ENCODE peak calls at places on chromosome 16, in nine cellular contexts. One of them, this sample, is unnamed.

GRCh38 chr16:79318137-79318899 is 282.2 kb downstream of the MAF start:
- DNase-seq in Peyer's patch: no peak
- DNase-seq in IMR-90: no peak
- DNase-seq in uterus: no peak
- DNase-seq in H1: no peak
- DNase-seq in lower leg skin: no peak
- DNase-seq in GM12892: no peak
- DNase-seq in GM12891: no peak
- DNase-seq in A549: no peak
- DNase-seq in this sample: no peak

GRCh38 chr16:17026600-17027242 is 444.0 kb downstream of the XYLT1 start:
- DNase-seq in Peyer's patch: peak; percentile 54
- DNase-seq in IMR-90: no peak
- DNase-seq in uterus: no peak
- DNase-seq in H1: no peak
- DNase-seq in lower leg skin: no peak
- DNase-seq in GM12892: no peak
- DNase-seq in GM12891: peak; percentile 10
- DNase-seq in A549: no peak
- DNase-seq in this sample: no peak

GRCh38 chr16:27824786-27825185 is 238.7 kb downstream of the GSG1L start:
- DNase-seq in Peyer's patch: no peak
- DNase-seq in IMR-90: no peak
- DNase-seq in uterus: no peak
- DNase-seq in H1: no peak
- DNase-seq in lower leg skin: peak; percentile 81
- DNase-seq in GM12892: no peak
- DNase-seq in GM12891: no peak
- DNase-seq in A549: no peak
- DNase-seq in this sample: no peak

GRCh38 chr16:1048442-1049112 is 24.0 kb upstream of the SSTR5 start:
- DNase-seq in Peyer's patch: no peak
- DNase-seq in IMR-90: peak; percentile 16
- DNase-seq in uterus: no peak
- DNase-seq in H1: peak; percentile 81
- DNase-seq in lower leg skin: no peak
- DNase-seq in GM12892: no peak
- DNase-seq in GM12891: peak; percentile 74
- DNase-seq in A549: peak; percentile 69
- DNase-seq in this sample: no peak

GRCh38 chr16:8733849-8734540 is 59.6 kb downstream of the ABAT start:
- DNase-seq in Peyer's patch: no peak
- DNase-seq in IMR-90: no peak
- DNase-seq in uterus: no peak
- DNase-seq in H1: no peak
- DNase-seq in lower leg skin: no peak
- DNase-seq in GM12892: no peak
- DNase-seq in GM12891: no peak
- DNase-seq in A549: no peak
- DNase-seq in this sample: no peak

GRCh38 chr16:79768594-79768993 is 168.1 kb upstream of the MAF start:
- DNase-seq in Peyer's patch: no peak
- DNase-seq in IMR-90: no peak
- DNase-seq in uterus: no peak
- DNase-seq in H1: no peak
- DNase-seq in lower leg skin: no peak
- DNase-seq in GM12892: no peak
- DNase-seq in GM12891: no peak
- DNase-seq in A549: no peak
- DNase-seq in this sample: no peak

GRCh38 chr16:57039148-57039812 is 49.9 kb downstream of the NLRC5 start:
- DNase-seq in Peyer's patch: peak; percentile 74
- DNase-seq in IMR-90: peak; percentile 81
- DNase-seq in uterus: no peak
- DNase-seq in H1: no peak
- DNase-seq in lower leg skin: no peak
- DNase-seq in GM12892: peak; percentile 46
- DNase-seq in GM12891: no peak
- DNase-seq in A549: no peak
- DNase-seq in this sample: no peak

GRCh38 chr16:88045820-88046303 is 94.6 kb downstream of the BANP start:
- DNase-seq in Peyer's patch: peak; percentile 94
- DNase-seq in IMR-90: no peak
- DNase-seq in uterus: no peak
- DNase-seq in H1: no peak
- DNase-seq in lower leg skin: no peak
- DNase-seq in GM12892: peak; percentile 57
- DNase-seq in GM12891: peak; percentile 62
- DNase-seq in A549: no peak
- DNase-seq in this sample: no peak

GRCh38 chr16:9297437-9298113 is 206.1 kb downstream of the HAPSTR1 start:
- DNase-seq in Peyer's patch: no peak
- DNase-seq in IMR-90: no peak
- DNase-seq in uterus: peak; percentile 25
- DNase-seq in H1: peak; percentile 77
- DNase-seq in lower leg skin: no peak
- DNase-seq in GM12892: no peak
- DNase-seq in GM12891: no peak
- DNase-seq in A549: peak; percentile 36
- DNase-seq in this sample: peak; percentile 15

GRCh38 chr16:68987734-68988457 is 117.6 kb upstream of the HAS3 start:
- DNase-seq in Peyer's patch: no peak
- DNase-seq in IMR-90: no peak
- DNase-seq in uterus: no peak
- DNase-seq in H1: no peak
- DNase-seq in lower leg skin: no peak
- DNase-seq in GM12892: no peak
- DNase-seq in GM12891: no peak
- DNase-seq in A549: no peak
- DNase-seq in this sample: no peak

GRCh38 chr16:68981971-68982370 is 123.5 kb upstream of the HAS3 start:
- DNase-seq in Peyer's patch: no peak
- DNase-seq in IMR-90: no peak
- DNase-seq in uterus: no peak
- DNase-seq in H1: no peak
- DNase-seq in lower leg skin: no peak
- DNase-seq in GM12892: no peak
- DNase-seq in GM12891: no peak
- DNase-seq in A549: no peak
- DNase-seq in this sample: no peak

GRCh38 chr16:68985268-68985667 is 120.2 kb upstream of the HAS3 start:
- DNase-seq in Peyer's patch: no peak
- DNase-seq in IMR-90: peak; percentile 46
- DNase-seq in uterus: no peak
- DNase-seq in H1: no peak
- DNase-seq in lower leg skin: no peak
- DNase-seq in GM12892: no peak
- DNase-seq in GM12891: no peak
- DNase-seq in A549: no peak
- DNase-seq in this sample: no peak

GRCh38 chr16:68984467-68984866 is 121.0 kb upstream of the HAS3 start:
- DNase-seq in Peyer's patch: no peak
- DNase-seq in IMR-90: no peak
- DNase-seq in uterus: no peak
- DNase-seq in H1: no peak
- DNase-seq in lower leg skin: no peak
- DNase-seq in GM12892: no peak
- DNase-seq in GM12891: no peak
- DNase-seq in A549: no peak
- DNase-seq in this sample: no peak

GRCh38 chr16:68985855-68986254 is 119.6 kb upstream of the HAS3 start:
- DNase-seq in Peyer's patch: no peak
- DNase-seq in IMR-90: peak; percentile 94
- DNase-seq in uterus: no peak
- DNase-seq in H1: no peak
- DNase-seq in lower leg skin: no peak
- DNase-seq in GM12892: no peak
- DNase-seq in GM12891: no peak
- DNase-seq in A549: no peak
- DNase-seq in this sample: no peak
- TF ChIP-seq POLR2A in Peyer's patch: no peak
- TF ChIP-seq POLR2A in IMR-90: no peak
- TF ChIP-seq POLR2A in uterus: no peak
- TF ChIP-seq POLR2A in H1: no peak
- TF ChIP-seq POLR2A in lower leg skin: no peak
- TF ChIP-seq POLR2A in GM12892: no peak
- TF ChIP-seq POLR2A in GM12891: no peak
- TF ChIP-seq POLR2A in A549: no peak
- TF ChIP-seq POLR2A in this sample: no peak

GRCh38 chr16:31186930-31187807 is 7.2 kb downstream of the FUS start:
- DNase-seq in Peyer's patch: no peak
- DNase-seq in IMR-90: no peak
- DNase-seq in uterus: no peak
- DNase-seq in H1: no peak
- DNase-seq in lower leg skin: no peak
- DNase-seq in GM12892: no peak
- DNase-seq in GM12891: no peak
- DNase-seq in A549: no peak
- DNase-seq in this sample: no peak

GRCh38 chr16:31184888-31185287 is 4.9 kb downstream of the FUS start:
- DNase-seq in Peyer's patch: no peak
- DNase-seq in IMR-90: no peak
- DNase-seq in uterus: no peak
- DNase-seq in H1: no peak
- DNase-seq in lower leg skin: no peak
- DNase-seq in GM12892: no peak
- DNase-seq in GM12891: no peak
- DNase-seq in A549: no peak
- DNase-seq in this sample: no peak

GRCh38 chr16:31185339-31185738 is 5.4 kb downstream of the FUS start:
- DNase-seq in Peyer's patch: no peak
- DNase-seq in IMR-90: no peak
- DNase-seq in uterus: no peak
- DNase-seq in H1: no peak
- DNase-seq in lower leg skin: no peak
- DNase-seq in GM12892: no peak
- DNase-seq in GM12891: no peak
- DNase-seq in A549: no peak
- DNase-seq in this sample: no peak

GRCh38 chr16:31187808-31188189 is 7.9 kb downstream of the FUS start:
- DNase-seq in Peyer's patch: no peak
- DNase-seq in IMR-90: no peak
- DNase-seq in uterus: no peak
- DNase-seq in H1: no peak
- DNase-seq in lower leg skin: no peak
- DNase-seq in GM12892: no peak
- DNase-seq in GM12891: no peak
- DNase-seq in A549: no peak
- DNase-seq in this sample: no peak

GRCh38 chr16:31186176-31186575 is 6.2 kb downstream of the FUS start:
- DNase-seq in Peyer's patch: no peak
- DNase-seq in IMR-90: no peak
- DNase-seq in uterus: no peak
- DNase-seq in H1: no peak
- DNase-seq in lower leg skin: no peak
- DNase-seq in GM12892: no peak
- DNase-seq in GM12891: no peak
- DNase-seq in A549: no peak
- DNase-seq in this sample: no peak
- TF ChIP-seq POLR2A in Peyer's patch: no peak
- TF ChIP-seq POLR2A in IMR-90: no peak
- TF ChIP-seq POLR2A in uterus: no peak
- TF ChIP-seq POLR2A in H1: peak; percentile 9
- TF ChIP-seq POLR2A in lower leg skin: no peak
- TF ChIP-seq POLR2A in GM12892: no peak
- TF ChIP-seq POLR2A in GM12891: peak; percentile 31
- TF ChIP-seq POLR2A in A549: no peak
- TF ChIP-seq POLR2A in this sample: no peak

DNA sequence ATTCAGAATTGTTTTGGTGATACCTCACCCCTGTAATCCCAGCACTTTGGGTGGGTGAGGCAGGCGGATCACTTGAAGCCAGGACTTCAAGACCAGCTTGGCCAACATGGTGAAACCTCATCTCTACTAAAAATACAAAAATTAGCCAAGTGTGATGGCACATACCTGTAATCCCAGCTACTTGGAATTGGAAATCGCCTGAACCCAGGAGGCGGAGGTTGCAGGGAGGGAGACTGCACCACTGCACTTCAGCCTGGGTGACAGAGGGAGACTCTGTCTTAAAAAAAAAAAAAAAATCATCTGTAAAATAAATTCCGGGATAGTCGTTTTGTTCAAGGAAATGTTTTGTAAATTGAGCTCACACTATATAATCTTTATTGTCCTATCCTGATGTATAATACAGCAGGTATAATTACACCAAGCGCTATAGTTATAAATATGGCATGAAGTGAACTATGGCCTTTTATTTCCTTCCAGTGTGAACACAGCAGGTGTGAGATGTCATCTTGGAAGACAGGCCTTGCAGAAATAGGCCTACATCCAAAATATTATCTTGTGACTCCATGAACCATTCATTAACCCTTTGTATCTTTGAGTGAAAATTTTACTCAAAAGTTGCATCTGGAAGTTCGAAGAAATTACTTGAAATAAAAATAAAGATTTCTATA is 25.4 kb downstream of the PLA2G10 start:
- DNase-seq in Peyer's patch: no peak
- DNase-seq in IMR-90: no peak
- DNase-seq in uterus: no peak
- DNase-seq in H1: no peak
- DNase-seq in lower leg skin: no peak
- DNase-seq in GM12892: no peak
- DNase-seq in GM12891: no peak
- DNase-seq in A549: no peak
- DNase-seq in this sample: no peak
- TF ChIP-seq POLR2A in Peyer's patch: no peak
- TF ChIP-seq POLR2A in IMR-90: no peak
- TF ChIP-seq POLR2A in uterus: no peak
- TF ChIP-seq POLR2A in H1: no peak
- TF ChIP-seq POLR2A in lower leg skin: no peak
- TF ChIP-seq POLR2A in GM12892: no peak
- TF ChIP-seq POLR2A in GM12891: no peak
- TF ChIP-seq POLR2A in A549: no peak
- TF ChIP-seq POLR2A in this sample: no peak

GRCh38 chr16:46901709-46902108 is 17.5 kb downstream of the GPT2 start:
- DNase-seq in Peyer's patch: no peak
- DNase-seq in IMR-90: no peak
- DNase-seq in uterus: no peak
- DNase-seq in H1: no peak
- DNase-seq in lower leg skin: no peak
- DNase-seq in GM12892: no peak
- DNase-seq in GM12891: no peak
- DNase-seq in A549: no peak
- DNase-seq in this sample: no peak

GRCh38 chr16:46898006-46898405 is 13.8 kb downstream of the GPT2 start:
- DNase-seq in Peyer's patch: no peak
- DNase-seq in IMR-90: no peak
- DNase-seq in uterus: no peak
- DNase-seq in H1: no peak
- DNase-seq in lower leg skin: no peak
- DNase-seq in GM12892: no peak
- DNase-seq in GM12891: no peak
- DNase-seq in A549: no peak
- DNase-seq in this sample: no peak

GRCh38 chr16:46897471-46897870 is 13.3 kb downstream of the GPT2 start:
- DNase-seq in Peyer's patch: no peak
- DNase-seq in IMR-90: no peak
- DNase-seq in uterus: no peak
- DNase-seq in H1: no peak
- DNase-seq in lower leg skin: no peak
- DNase-seq in GM12892: no peak
- DNase-seq in GM12891: no peak
- DNase-seq in A549: no peak
- DNase-seq in this sample: no peak

GRCh38 chr16:46900464-46901235 is 16.5 kb downstream of the GPT2 start:
- DNase-seq in Peyer's patch: no peak
- DNase-seq in IMR-90: no peak
- DNase-seq in uterus: no peak
- DNase-seq in H1: no peak
- DNase-seq in lower leg skin: peak; percentile 92
- DNase-seq in GM12892: no peak
- DNase-seq in GM12891: no peak
- DNase-seq in A549: no peak
- DNase-seq in this sample: no peak

GRCh38 chr16:46899443-46900143 is 15.4 kb downstream of the GPT2 start:
- DNase-seq in Peyer's patch: no peak
- DNase-seq in IMR-90: peak; percentile 23
- DNase-seq in uterus: no peak
- DNase-seq in H1: no peak
- DNase-seq in lower leg skin: no peak
- DNase-seq in GM12892: no peak
- DNase-seq in GM12891: no peak
- DNase-seq in A549: no peak
- DNase-seq in this sample: peak; percentile 50
- TF ChIP-seq POLR2A in Peyer's patch: no peak
- TF ChIP-seq POLR2A in IMR-90: no peak
- TF ChIP-seq POLR2A in uterus: no peak
- TF ChIP-seq POLR2A in H1: no peak
- TF ChIP-seq POLR2A in lower leg skin: no peak
- TF ChIP-seq POLR2A in GM12892: no peak
- TF ChIP-seq POLR2A in GM12891: no peak
- TF ChIP-seq POLR2A in A549: no peak
- TF ChIP-seq POLR2A in this sample: no peak